ENCODE peak calls at places on chromosomes 1 and 21, in eight cellular contexts. One of them, this sample, is unnamed.
A peak's percentile ranks its signal among the peaks of the same experiment; 100 is the strongest.

GRCh38 chr1:181743878-181744312 is 260.6 kb downstream of the CACNA1E start:
- DNase-seq in sigmoid colon: no peak
- DNase-seq in transverse colon: no peak
- DNase-seq in GM12891: no peak
- DNase-seq in stomach: no peak
- DNase-seq in GM23338: no peak
- DNase-seq in HCT116: no peak
- DNase-seq in breast epithelium: no peak
- DNase-seq in this sample: no peak

GRCh38 chr1:227225715-227226346 is 92.5 kb downstream of the CDC42BPA start:
- DNase-seq in stomach: no peak
- DNase-seq in transverse colon: no peak
- DNase-seq in HCT116: peak; percentile 35
- DNase-seq in sigmoid colon: no peak
- DNase-seq in GM12891: no peak
- DNase-seq in breast epithelium: no peak
- DNase-seq in GM23338: no peak
- DNase-seq in this sample: peak; percentile 4

GRCh38 chr1:15341634-15342375 is 67.9 kb upstream of the EFHD2 start:
- DNase-seq in GM23338: no peak
- DNase-seq in transverse colon: no peak
- DNase-seq in sigmoid colon: no peak
- DNase-seq in GM12891: no peak
- DNase-seq in stomach: no peak
- DNase-seq in HCT116: no peak
- DNase-seq in breast epithelium: no peak
- DNase-seq in this sample: no peak

GRCh38 chr1:83901547-83902155 is 97.3 kb downstream of the TTLL7 start:
- DNase-seq in GM23338: no peak
- DNase-seq in stomach: peak; percentile 54
- DNase-seq in sigmoid colon: no peak
- DNase-seq in HCT116: no peak
- DNase-seq in GM12891: no peak
- DNase-seq in transverse colon: peak; percentile 36
- DNase-seq in breast epithelium: no peak
- DNase-seq in this sample: no peak

GRCh38 chr1:47840338-47840737 is 156.8 kb downstream of the TRABD2B start:
- DNase-seq in stomach: no peak
- DNase-seq in GM12891: no peak
- DNase-seq in HCT116: no peak
- DNase-seq in GM23338: no peak
- DNase-seq in breast epithelium: no peak
- DNase-seq in sigmoid colon: peak; percentile 8
- DNase-seq in transverse colon: peak; percentile 1
- DNase-seq in this sample: no peak

GRCh38 chr1:6852136-6852890 is 67.1 kb downstream of the CAMTA1 start:
- DNase-seq in breast epithelium: no peak
- DNase-seq in HCT116: no peak
- DNase-seq in GM12891: no peak
- DNase-seq in sigmoid colon: no peak
- DNase-seq in transverse colon: no peak
- DNase-seq in stomach: no peak
- DNase-seq in GM23338: no peak
- DNase-seq in this sample: no peak

GRCh38 chr1:184176058-184176457 is 124.5 kb downstream of the TSEN15 start:
- DNase-seq in GM23338: no peak
- DNase-seq in breast epithelium: no peak
- DNase-seq in GM12891: no peak
- DNase-seq in sigmoid colon: no peak
- DNase-seq in HCT116: no peak
- DNase-seq in transverse colon: no peak
- DNase-seq in stomach: no peak
- DNase-seq in this sample: no peak

GRCh38 chr21:45531393-45532215 is 10.6 kb downstream of the SLC19A1 start:
- DNase-seq in breast epithelium: no peak
- DNase-seq in sigmoid colon: peak; percentile 54
- DNase-seq in HCT116: no peak
- DNase-seq in GM23338: no peak
- DNase-seq in GM12891: no peak
- DNase-seq in transverse colon: peak; percentile 9
- DNase-seq in stomach: peak; percentile 23
- DNase-seq in this sample: no peak

GRCh38 chr1:25744140-25744581 is 55.8 kb upstream of the SELENON start:
- DNase-seq in transverse colon: peak; percentile 61
- DNase-seq in sigmoid colon: peak; percentile 93
- DNase-seq in GM12891: no peak
- DNase-seq in HCT116: peak; percentile 3
- DNase-seq in GM23338: peak; percentile 75
- DNase-seq in breast epithelium: peak; percentile 63
- DNase-seq in stomach: peak; percentile 69
- DNase-seq in this sample: no peak

GRCh38 chr1:228803421-228803820 is 68.1 kb downstream of the RHOU start:
- DNase-seq in GM12891: no peak
- DNase-seq in breast epithelium: no peak
- DNase-seq in HCT116: no peak
- DNase-seq in sigmoid colon: no peak
- DNase-seq in transverse colon: no peak
- DNase-seq in GM23338: no peak
- DNase-seq in stomach: no peak
- DNase-seq in this sample: no peak

GRCh38 chr1:167052389-167052788 is 37.8 kb downstream of the GPA33 start:
- DNase-seq in GM23338: peak; percentile 84
- DNase-seq in transverse colon: no peak
- DNase-seq in sigmoid colon: no peak
- DNase-seq in GM12891: no peak
- DNase-seq in stomach: no peak
- DNase-seq in HCT116: peak; percentile 35
- DNase-seq in breast epithelium: no peak
- DNase-seq in this sample: peak; percentile 4

GRCh38 chr1:27342391-27342777 is 562 bp downstream of the SYTL1 start:
- DNase-seq in transverse colon: no peak
- DNase-seq in stomach: no peak
- DNase-seq in sigmoid colon: no peak
- DNase-seq in breast epithelium: peak; percentile 38
- DNase-seq in HCT116: no peak
- DNase-seq in GM12891: no peak
- DNase-seq in GM23338: no peak
- DNase-seq in this sample: no peak

GRCh38 chr21:45293214-45293725 is 5.6 kb upstream of the POFUT2 start:
- DNase-seq in stomach: peak; percentile 22
- DNase-seq in GM12891: no peak
- DNase-seq in GM23338: no peak
- DNase-seq in sigmoid colon: peak; percentile 79
- DNase-seq in HCT116: no peak
- DNase-seq in breast epithelium: no peak
- DNase-seq in transverse colon: no peak
- DNase-seq in this sample: no peak

GRCh38 chr1:199945591-199945990 is 81.9 kb upstream of the NR5A2 start:
- DNase-seq in GM23338: no peak
- DNase-seq in breast epithelium: no peak
- DNase-seq in GM12891: no peak
- DNase-seq in stomach: no peak
- DNase-seq in sigmoid colon: no peak
- DNase-seq in transverse colon: no peak
- DNase-seq in HCT116: no peak
- DNase-seq in this sample: no peak

GRCh38 chr1:116309090-116309870 is 63.8 kb upstream of the ATP1A1 start:
- DNase-seq in HCT116: no peak
- DNase-seq in GM23338: no peak
- DNase-seq in breast epithelium: no peak
- DNase-seq in stomach: no peak
- DNase-seq in GM12891: no peak
- DNase-seq in transverse colon: no peak
- DNase-seq in sigmoid colon: no peak
- DNase-seq in this sample: no peak

GRCh38 chr1:74729741-74730478 is 2.9 kb downstream of the CRYZ start:
- DNase-seq in stomach: no peak
- DNase-seq in breast epithelium: no peak
- DNase-seq in GM12891: no peak
- DNase-seq in HCT116: peak; percentile 23
- DNase-seq in GM23338: no peak
- DNase-seq in sigmoid colon: no peak
- DNase-seq in transverse colon: no peak
- DNase-seq in this sample: no peak

GRCh38 chr1:59279651-59280050 is 17.2 kb upstream of the FGGY start:
- DNase-seq in GM23338: no peak
- DNase-seq in stomach: no peak
- DNase-seq in GM12891: no peak
- DNase-seq in transverse colon: no peak
- DNase-seq in sigmoid colon: no peak
- DNase-seq in HCT116: no peak
- DNase-seq in breast epithelium: no peak
- DNase-seq in this sample: no peak

GRCh38 chr1:39692152-39693064 is 1.2 kb upstream of the HPCAL4 start:
- DNase-seq in GM12891: no peak
- DNase-seq in stomach: peak; percentile 51
- DNase-seq in GM23338: peak; percentile 90
- DNase-seq in sigmoid colon: no peak
- DNase-seq in transverse colon: peak; percentile 15
- DNase-seq in breast epithelium: no peak
- DNase-seq in HCT116: no peak
- DNase-seq in this sample: no peak

GRCh38 chr1:38973659-38974437 is 17.2 kb upstream of the AKIRIN1 start:
- DNase-seq in GM12891: no peak
- DNase-seq in transverse colon: no peak
- DNase-seq in breast epithelium: no peak
- DNase-seq in sigmoid colon: no peak
- DNase-seq in stomach: no peak
- DNase-seq in HCT116: no peak
- DNase-seq in GM23338: no peak
- DNase-seq in this sample: no peak

GRCh38 chr1:15323351-15323988 is 76.4 kb downstream of the FHAD1 start:
- DNase-seq in transverse colon: peak; percentile 82
- DNase-seq in HCT116: peak; percentile 65
- DNase-seq in GM12891: peak; percentile 71
- DNase-seq in GM23338: peak; percentile 83
- DNase-seq in stomach: peak; percentile 87
- DNase-seq in breast epithelium: peak; percentile 74
- DNase-seq in sigmoid colon: peak; percentile 90
- DNase-seq in this sample: peak; percentile 50

GRCh38 chr1:65066766-65067490 is 81.1 kb upstream of the AK4 start:
- DNase-seq in sigmoid colon: peak; percentile 98
- DNase-seq in GM12891: peak; percentile 38
- DNase-seq in GM23338: peak; percentile 90
- DNase-seq in transverse colon: peak; percentile 94
- DNase-seq in HCT116: peak; percentile 48
- DNase-seq in stomach: peak; percentile 95
- DNase-seq in breast epithelium: peak; percentile 95
- DNase-seq in this sample: peak; percentile 77
- TF ChIP-seq POLR2AphosphoS5 in sigmoid colon: peak; percentile 94
- TF ChIP-seq POLR2AphosphoS5 in GM12891: no peak
- TF ChIP-seq POLR2AphosphoS5 in GM23338: peak; percentile 64
- TF ChIP-seq POLR2AphosphoS5 in transverse colon: peak; percentile 88
- TF ChIP-seq POLR2AphosphoS5 in HCT116: peak; percentile 37
- TF ChIP-seq POLR2AphosphoS5 in stomach: peak; percentile 84
- TF ChIP-seq POLR2AphosphoS5 in breast epithelium: peak; percentile 95
- TF ChIP-seq POLR2AphosphoS5 in this sample: peak; percentile 45

DNA sequence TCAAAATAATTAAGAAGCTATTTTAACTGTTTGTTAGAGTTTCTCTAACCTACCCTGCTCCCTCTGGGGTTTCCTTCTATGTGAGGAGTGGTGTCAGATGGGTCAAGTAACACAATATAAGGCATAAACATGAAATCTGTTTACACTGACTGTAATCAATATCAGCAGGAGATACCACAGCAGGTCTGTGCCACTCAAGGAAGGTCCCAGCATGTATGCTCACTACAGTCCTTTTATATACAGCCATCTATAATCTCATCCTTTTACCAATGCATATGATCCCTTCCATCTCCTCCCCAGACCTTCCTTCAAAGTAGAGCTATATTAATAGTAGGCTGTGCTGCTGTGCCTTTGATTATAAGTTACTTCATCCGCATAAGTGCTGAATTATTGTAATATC is 25.4 kb downstream of the EEIG2 start:
- DNase-seq in HCT116: no peak
- DNase-seq in sigmoid colon: no peak
- DNase-seq in transverse colon: no peak
- DNase-seq in breast epithelium: no peak
- DNase-seq in GM12891: no peak
- DNase-seq in stomach: no peak
- DNase-seq in GM23338: no peak
- DNase-seq in this sample: no peak
- TF ChIP-seq POLR2AphosphoS5 in HCT116: no peak
- TF ChIP-seq POLR2AphosphoS5 in sigmoid colon: no peak
- TF ChIP-seq POLR2AphosphoS5 in transverse colon: no peak
- TF ChIP-seq POLR2AphosphoS5 in breast epithelium: no peak
- TF ChIP-seq POLR2AphosphoS5 in GM12891: no peak
- TF ChIP-seq POLR2AphosphoS5 in stomach: no peak
- TF ChIP-seq POLR2AphosphoS5 in GM23338: no peak
- TF ChIP-seq POLR2AphosphoS5 in this sample: no peak

DNA sequence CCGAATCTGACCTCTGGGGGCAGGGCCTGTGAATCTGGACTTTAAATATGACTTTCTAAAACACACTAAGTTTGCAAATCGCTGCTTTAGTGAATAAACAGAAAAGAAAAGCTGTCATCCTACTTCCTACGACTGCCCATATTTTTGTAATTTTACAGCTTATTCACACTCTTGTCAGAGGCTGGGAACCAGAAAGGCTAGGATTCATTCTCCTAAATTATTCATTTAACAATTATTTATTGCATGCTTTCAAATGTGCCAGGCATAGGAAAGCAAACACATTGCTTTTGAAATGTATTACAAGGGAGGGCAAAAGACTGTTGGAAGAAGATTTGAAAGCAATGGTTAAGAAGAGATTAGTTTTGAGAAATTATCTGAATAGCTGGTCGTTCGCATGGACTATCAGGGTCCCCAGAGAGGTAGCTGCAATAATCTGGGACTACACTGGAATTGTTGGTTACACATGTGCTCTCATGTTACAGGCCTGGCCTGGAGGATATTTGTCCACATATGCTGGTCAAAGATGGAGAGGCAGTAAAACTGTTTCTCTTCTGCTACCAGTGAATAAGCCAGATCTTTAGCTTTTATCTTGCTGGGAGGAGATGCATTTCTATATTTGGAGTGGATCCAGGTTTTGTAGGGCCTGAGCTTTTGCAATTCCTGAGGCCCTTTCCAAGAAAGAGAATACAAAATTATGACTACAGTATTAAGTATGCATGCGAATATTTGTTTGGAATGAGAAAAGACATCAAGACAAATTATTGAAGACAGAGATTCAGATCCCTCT is 29.6 kb upstream of the SFPQ start:
- DNase-seq in HCT116: no peak
- DNase-seq in transverse colon: no peak
- DNase-seq in GM12891: no peak
- DNase-seq in GM23338: no peak
- DNase-seq in sigmoid colon: no peak
- DNase-seq in breast epithelium: no peak
- DNase-seq in stomach: no peak
- DNase-seq in this sample: no peak
- TF ChIP-seq POLR2AphosphoS5 in HCT116: no peak
- TF ChIP-seq POLR2AphosphoS5 in transverse colon: peak; percentile 26
- TF ChIP-seq POLR2AphosphoS5 in GM12891: no peak
- TF ChIP-seq POLR2AphosphoS5 in GM23338: no peak
- TF ChIP-seq POLR2AphosphoS5 in sigmoid colon: no peak
- TF ChIP-seq POLR2AphosphoS5 in breast epithelium: no peak
- TF ChIP-seq POLR2AphosphoS5 in stomach: no peak
- TF ChIP-seq POLR2AphosphoS5 in this sample: no peak

GRCh38 chr1:186202174-186202843 is 172.7 kb downstream of the TPR start:
- DNase-seq in transverse colon: no peak
- DNase-seq in sigmoid colon: peak; percentile 82
- DNase-seq in GM12891: no peak
- DNase-seq in breast epithelium: no peak
- DNase-seq in stomach: no peak
- DNase-seq in GM23338: no peak
- DNase-seq in HCT116: no peak
- DNase-seq in this sample: no peak
- TF ChIP-seq POLR2AphosphoS5 in transverse colon: no peak
- TF ChIP-seq POLR2AphosphoS5 in sigmoid colon: no peak
- TF ChIP-seq POLR2AphosphoS5 in GM12891: no peak
- TF ChIP-seq POLR2AphosphoS5 in breast epithelium: peak; percentile 74
- TF ChIP-seq POLR2AphosphoS5 in stomach: no peak
- TF ChIP-seq POLR2AphosphoS5 in GM23338: no peak
- TF ChIP-seq POLR2AphosphoS5 in HCT116: no peak
- TF ChIP-seq POLR2AphosphoS5 in this sample: no peak

This sample was measured in HL-60.